ENCODE peak calls at places on chromosomes 11 and 22, in nine cellular contexts. W is thoracic aorta; B is PC-9; O is cardiac muscle cell; U is heart right ventricle; C is HCT116; X is IMR-90; J is neural progenitor cell; G is CD8-positive, alpha-beta T cell. T is an unnamed sample.

GRCh38 chr11:2484576-2485125 is 39.8 kb downstream of the KCNQ1 start:
- DNase-seq in J (no peak), C (no peak), U (no peak), G (no peak), X (no peak), O (no peak), W (no peak), B (no peak), T (no peak)

GRCh38 chr22:29315286-29316195 is at the start of gene RASL10A:
- DNase-seq in G (no peak), W (no peak), O (peak), C (no peak), X (no peak), J (peak), U (no peak), B (no peak), T (peak)

GRCh38 chr22:29351042-29351441 is 35.5 kb upstream of the RASL10A start:
- DNase-seq in O (no peak), B (no peak), X (no peak), G (no peak), J (no peak), W (no peak), C (no peak), U (no peak), T (no peak)

GRCh38 chr11:67999201-67999629 is 4.7 kb downstream of the UNC93B1 start:
- DNase-seq in O (no peak), G (no peak), C (no peak), W (no peak), X (no peak), U (no peak), J (no peak), B (no peak), T (peak)

GRCh38 chr11:67507242-67507890 is 596 bp downstream of the CDK2AP2 start:
- DNase-seq in W (peak), U (peak), X (peak), G (no peak), C (peak), B (no peak), O (no peak), J (peak), T (no peak)

GRCh38 chr22:20013382-20013871 is 3.2 kb downstream of the ARVCF start:
- DNase-seq in C (no peak), O (peak), B (no peak), W (no peak), J (peak), X (peak), G (peak), U (peak), T (peak)

GRCh38 chr11:103546236-103546635 is 437.0 kb downstream of the DYNC2H1 start:
- DNase-seq in J (no peak), O (no peak), W (no peak), B (no peak), U (no peak), G (no peak), C (no peak), X (peak), T (no peak)

GRCh38 chr11:102230911-102231310 is 86.4 kb upstream of the BIRC3 start:
- DNase-seq in O (no peak), J (no peak), C (no peak), U (no peak), B (no peak), G (no peak), W (no peak), X (no peak), T (no peak)

GRCh38 chr11:73173755-73174494 is 31.8 kb upstream of the FCHSD2 start:
- DNase-seq in U (peak), C (no peak), O (no peak), W (peak), G (no peak), J (no peak), X (peak), B (no peak), T (no peak)

GRCh38 chr22:32545801-32546200 is 71.2 kb downstream of the FBXO7 start:
- DNase-seq in X (peak), J (no peak), W (no peak), G (no peak), C (no peak), O (no peak), B (no peak), U (no peak), T (no peak)

GRCh38 chr11:79438631-79439429 is 2.0 kb downstream of the TENM4 start:
- DNase-seq in C (no peak), G (no peak), J (peak), X (peak), U (peak), O (peak), B (no peak), W (no peak), T (peak)

GRCh38 chr11:34318111-34319037 is 39.4 kb downstream of the ABTB2 start:
- DNase-seq in B (no peak), G (no peak), W (no peak), C (no peak), O (no peak), U (no peak), X (peak), J (no peak), T (no peak)

GRCh38 chr11:129637983-129638776 is 177.5 kb upstream of the TMEM45B start:
- DNase-seq in U (no peak), C (no peak), W (no peak), O (no peak), X (no peak), G (no peak), B (no peak), J (no peak), T (no peak)

GRCh38 chr11:74538680-74539079 is 45.2 kb upstream of the LIPT2 start:
- DNase-seq in X (no peak), W (no peak), C (no peak), G (no peak), O (no peak), U (no peak), J (peak), B (no peak), T (no peak)

GRCh38 chr11:116775975-116776374 is 3.2 kb upstream of the BUD13 start:
- DNase-seq in X (no peak), C (no peak), U (no peak), B (no peak), G (no peak), W (no peak), J (no peak), O (no peak), T (no peak)

GRCh38 chr11:34027516-34028406 is 23.8 kb upstream of the CAPRIN1 start:
- DNase-seq in O (no peak), B (no peak), W (no peak), G (no peak), C (no peak), X (no peak), U (no peak), J (no peak), T (no peak)

GRCh38 chr22:50329236-50329635 is 2.4 kb upstream of the DENND6B start:
- DNase-seq in O (no peak), X (peak), U (no peak), W (no peak), J (no peak), B (no peak), C (no peak), G (no peak), T (no peak)

GRCh38 chr11:67484847-67485311 is 2.1 kb downstream of the AIP start:
- DNase-seq in B (no peak), J (no peak), G (peak), U (no peak), X (no peak), W (no peak), O (no peak), C (no peak), T (no peak)

GRCh38 chr22:39607093-39607492 is 36.5 kb downstream of the CACNA1I start:
- DNase-seq in J (no peak), X (no peak), B (no peak), C (no peak), W (no peak), U (no peak), G (no peak), O (no peak), T (no peak)

GRCh38 chr22:39491696-39492095 is 10.4 kb upstream of the MIEF1 start:
- DNase-seq in U (no peak), B (no peak), C (no peak), W (no peak), O (no peak), X (no peak), G (no peak), J (no peak), T (no peak)

GRCh38 chr11:16895306-16895705 is 118.9 kb downstream of the PLEKHA7 start:
- DNase-seq in W (no peak), G (no peak), B (no peak), C (no peak), J (no peak), U (no peak), O (no peak), X (no peak), T (no peak)

GRCh38 chr11:6405039-6405667 is 13.7 kb downstream of the APBB1 start:
- DNase-seq in J (peak), X (no peak), W (no peak), O (no peak), C (no peak), G (no peak), U (no peak), B (no peak), T (no peak)

GRCh38 chr22:37202001-37202555 is 10.2 kb downstream of the SSTR3 start:
- DNase-seq in J (no peak), U (no peak), W (no peak), B (no peak), O (no peak), G (no peak), X (no peak), C (no peak), T (peak)

GRCh38 chr11:47220401-47220821 is 5.6 kb downstream of the DDB2 start:
- DNase-seq in U (no peak), J (no peak), C (no peak), G (no peak), W (no peak), O (peak), X (peak), B (no peak), T (no peak)

GRCh38 chr11:72727521-72727920 is 24.7 kb downstream of the ARAP1 start:
- DNase-seq in C (no peak), U (no peak), X (no peak), O (no peak), J (no peak), G (no peak), W (no peak), B (no peak), T (no peak)

GRCh38 chr11:83051760-83052671 is 19.7 kb downstream of the RAB30 start:
- DNase-seq in U (peak), J (no peak), B (no peak), G (no peak), C (no peak), W (no peak), O (no peak), X (peak), T (no peak)

GRCh38 chr11:86523738-86524602 is 148.4 kb downstream of the ME3 start:
- DNase-seq in C (peak), X (peak), G (no peak), O (no peak), J (no peak), B (peak), U (no peak), W (no peak), T (no peak)

GRCh38 chr11:27234043-27234668 is 128.9 kb downstream of the CCDC34 start:
- DNase-seq in C (no peak), O (peak), X (peak), G (no peak), U (peak), J (peak), B (peak), W (no peak), T (no peak)

GRCh38 chr22:17767236-17768065 is 6.8 kb downstream of the BID start:
- DNase-seq in O (no peak), G (peak), B (no peak), U (no peak), X (no peak), J (no peak), C (no peak), W (no peak), T (no peak)

GRCh38 chr22:37768273-37768672 is 39.5 kb upstream of the GCAT start:
- DNase-seq in W (no peak), X (no peak), B (no peak), G (no peak), J (no peak), O (no peak), U (no peak), C (no peak), T (no peak)

GRCh38 chr11:120239713-120240640 is at the start of gene POU2F3:
- DNase-seq in C (no peak), W (no peak), G (no peak), B (peak), X (no peak), U (no peak), O (peak), J (peak), T (peak)

GRCh38 chr11:88434333-88434976 is 96.9 kb upstream of the CTSC start:
- DNase-seq in U (no peak), G (no peak), W (no peak), O (no peak), X (no peak), J (no peak), B (no peak), C (no peak), T (no peak)

GRCh38 chr11:25992254-25992653 is 339.7 kb upstream of the ANO3 start:
- DNase-seq in O (no peak), G (no peak), W (no peak), X (no peak), C (no peak), B (no peak), J (no peak), U (no peak), T (no peak)

GRCh38 chr22:26045051-26045450 is 124.2 kb upstream of the SEZ6L start:
- DNase-seq in U (no peak), J (no peak), B (no peak), G (no peak), X (no peak), O (no peak), C (no peak), W (no peak), T (no peak)

GRCh38 chr11:9263840-9264380 is 1.2 kb downstream of the DENND5A start:
- DNase-seq in O (no peak), W (no peak), U (no peak), C (no peak), B (no peak), G (peak), X (peak), J (no peak), T (no peak)

GRCh38 chr11:6259638-6260019 is at the start of gene CCKBR:
- DNase-seq in W (no peak), J (peak), G (peak), C (no peak), O (peak), X (no peak), U (no peak), B (no peak), T (peak)

GRCh38 chr11:43984039-43984438 is 41.6 kb downstream of the C11orf96 start:
- DNase-seq in C (no peak), O (no peak), J (no peak), W (no peak), X (no peak), U (no peak), B (no peak), G (no peak), T (no peak)

GRCh38 chr11:43986327-43986726 is 43.9 kb downstream of the C11orf96 start:
- DNase-seq in B (no peak), O (no peak), C (no peak), X (no peak), W (no peak), U (no peak), J (no peak), G (no peak), T (no peak)

GRCh38 chr11:43984519-43985385 is 42.3 kb downstream of the C11orf96 start:
- DNase-seq in B (no peak), W (no peak), C (no peak), O (peak), U (peak), X (no peak), G (no peak), J (no peak), T (peak)

GRCh38 chr11:43986881-43987280 is 44.4 kb downstream of the C11orf96 start:
- DNase-seq in U (no peak), B (no peak), X (no peak), W (no peak), J (no peak), O (no peak), G (no peak), C (no peak), T (no peak)

GRCh38 chr11:43985386-43985752 is 42.9 kb downstream of the C11orf96 start:
- DNase-seq in C (no peak), U (no peak), O (no peak), B (no peak), J (no peak), G (no peak), X (no peak), W (no peak), T (no peak)
- H3K27ac ChIP-seq in C (no peak), U (no peak), O (no peak), B (no peak), J (no peak), G (no peak), X (no peak), W (no peak), T (peak)

GRCh38 chr11:8068605-8069221 is 12.3 kb upstream of the TUB start:
- DNase-seq in X (peak), C (no peak), O (peak), B (peak), U (peak), G (no peak), J (no peak), W (no peak), T (no peak)

GRCh38 chr11:8071616-8072581 is 9.1 kb upstream of the TUB start:
- DNase-seq in J (peak), X (no peak), G (no peak), C (no peak), U (no peak), O (no peak), B (no peak), W (no peak), T (peak)

GRCh38 chr11:8067929-8068575 is 13.0 kb upstream of the TUB start:
- DNase-seq in B (no peak), C (no peak), X (no peak), U (peak), O (no peak), G (no peak), W (no peak), J (no peak), T (no peak)

GRCh38 chr11:8069771-8070170 is 11.2 kb upstream of the TUB start:
- DNase-seq in O (no peak), G (no peak), W (no peak), J (no peak), U (no peak), B (no peak), C (no peak), X (no peak), T (no peak)

GRCh38 chr11:8070417-8071101 is 10.5 kb upstream of the TUB start:
- DNase-seq in C (peak), O (peak), W (no peak), U (no peak), J (peak), X (peak), G (no peak), B (no peak), T (no peak)
- TF ChIP-seq CTCF in C (peak), O (peak), W (no peak), U (peak), J (peak), X (peak), G (no peak), B (peak), T (peak)

DNA sequence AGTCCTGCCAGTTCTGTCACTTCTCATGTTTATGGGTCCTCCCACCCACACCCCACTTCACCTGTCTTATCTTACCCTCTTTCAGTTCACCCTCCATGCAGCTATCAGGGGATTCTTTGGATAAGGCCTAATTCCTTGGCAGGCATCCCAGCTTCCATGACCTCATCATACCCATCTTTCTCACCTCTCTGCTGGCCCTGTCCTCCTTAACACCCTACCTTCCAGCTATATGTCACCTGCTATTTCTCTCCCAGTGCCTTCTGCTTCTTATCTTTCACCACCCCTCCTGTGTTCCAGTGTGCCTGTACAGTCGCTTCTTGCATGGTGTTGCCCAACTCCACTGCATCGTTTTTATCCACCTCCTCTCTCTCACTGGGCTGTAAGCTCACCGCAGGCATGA is 28.3 kb downstream of the SNU13 start:
- DNase-seq in B (no peak), U (peak), O (peak), X (peak), G (no peak), J (no peak), W (no peak), C (no peak), T (no peak)
- H3K27ac ChIP-seq in B (no peak), U (peak), O (peak), X (no peak), G (no peak), J (no peak), W (no peak), C (no peak), T (no peak)

GRCh38 chr11:69210660-69211035 is 54.9 kb downstream of the SMIM38 start:
- DNase-seq in J (no peak), B (no peak), C (no peak), W (no peak), X (no peak), G (no peak), U (no peak), O (no peak), T (no peak)

GRCh38 chr11:69211540-69212120 is 55.9 kb downstream of the SMIM38 start:
- DNase-seq in U (no peak), G (no peak), W (no peak), J (no peak), C (no peak), B (no peak), X (no peak), O (no peak), T (no peak)

GRCh38 chr11:69213315-69213714 is 57.6 kb downstream of the SMIM38 start:
- DNase-seq in C (no peak), G (no peak), O (no peak), W (no peak), B (no peak), J (no peak), U (no peak), X (peak), T (no peak)

GRCh38 chr11:69213964-69214363 is 58.2 kb downstream of the SMIM38 start:
- DNase-seq in G (no peak), W (no peak), X (no peak), U (no peak), C (no peak), B (no peak), J (no peak), O (no peak), T (no peak)

DNA sequence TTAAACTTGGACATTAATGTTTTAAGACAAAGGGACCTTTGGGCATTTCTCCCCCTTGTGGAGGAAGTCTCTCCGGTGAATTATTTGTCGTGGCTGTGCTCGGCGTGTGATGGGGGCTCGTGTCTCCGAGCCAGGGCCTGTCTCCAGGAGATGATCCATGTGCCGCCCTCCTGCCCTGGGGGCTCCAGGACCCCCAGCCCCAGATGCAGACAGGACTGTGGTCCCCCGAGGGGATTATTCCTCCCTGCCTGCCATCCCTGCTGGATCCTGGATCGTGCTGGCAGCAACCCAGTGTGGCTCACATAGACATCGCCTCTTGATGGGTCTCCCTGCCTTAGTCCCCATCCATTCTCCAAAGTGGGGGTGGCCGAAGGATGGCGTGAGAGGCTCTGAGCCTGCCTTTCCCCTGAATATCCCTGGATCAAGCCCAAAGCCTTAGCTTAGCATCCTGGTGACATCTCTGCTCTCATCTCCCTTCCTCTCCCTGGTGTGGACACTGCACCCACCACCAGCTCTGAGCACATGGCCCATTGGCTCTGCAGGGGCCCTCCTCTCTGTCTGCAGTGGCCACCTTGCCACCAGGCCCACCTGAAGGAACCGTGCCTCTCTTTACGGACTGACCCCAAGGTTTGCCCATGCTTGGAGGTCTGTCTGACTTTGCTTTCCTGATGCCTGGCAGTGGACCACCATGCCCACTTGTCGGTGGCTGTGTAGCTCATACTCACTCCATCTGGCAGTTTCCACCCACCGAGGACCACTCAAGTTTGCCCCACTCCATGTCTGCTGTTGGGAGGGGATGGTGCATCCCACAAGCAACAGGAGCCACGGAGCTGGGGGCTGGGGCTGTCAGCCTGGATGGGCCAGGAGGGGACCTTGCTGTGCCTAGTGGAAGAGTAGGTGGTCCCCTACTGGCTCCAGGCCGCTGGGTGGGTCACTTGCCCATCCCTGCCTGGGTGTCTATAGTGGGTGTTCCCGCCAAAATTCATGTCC is 56.7 kb downstream of the SMIM38 start:
- DNase-seq in B (no peak), C (no peak), G (no peak), J (peak), W (no peak), X (no peak), U (no peak), O (no peak), T (peak)
- TF ChIP-seq CTCF in B (no peak), C (peak), G (no peak), J (peak), W (peak), X (peak), U (peak), O (peak), T (no peak)